ENCODE peak calls at places on chromosomes 6 and 20, in four cellular contexts. One of them, this sample, is unnamed.

GRCh38 chr20:39874049-39874893 is 814.8 kb downstream of the MAFB start:
- DNase-seq in prostate gland: peak
- DNase-seq in gastrocnemius medialis: peak
- DNase-seq in uterus: peak
- DNase-seq in this sample: peak

GRCh38 chr6:30107756-30108155 is 5.1 kb downstream of the TRIM31 start:
- DNase-seq in gastrocnemius medialis: no peak
- DNase-seq in prostate gland: no peak
- DNase-seq in uterus: no peak
- DNase-seq in this sample: no peak

GRCh38 chr6:52389626-52390360 is 27.8 kb downstream of the PAQR8 start:
- DNase-seq in uterus: no peak
- DNase-seq in prostate gland: peak
- DNase-seq in gastrocnemius medialis: no peak
- DNase-seq in this sample: no peak

GRCh38 chr6:90368601-90369000 is 72.0 kb upstream of the BACH2 start:
- DNase-seq in uterus: no peak
- DNase-seq in gastrocnemius medialis: no peak
- DNase-seq in prostate gland: no peak
- DNase-seq in this sample: no peak

GRCh38 chr6:20291764-20292227 is 79.5 kb upstream of the MBOAT1 start:
- DNase-seq in uterus: peak
- DNase-seq in gastrocnemius medialis: peak
- DNase-seq in prostate gland: peak
- DNase-seq in this sample: peak

GRCh38 chr6:131949909-131950766 is 1.0 kb downstream of the CCN2 start:
- DNase-seq in uterus: peak
- DNase-seq in prostate gland: peak
- DNase-seq in gastrocnemius medialis: peak
- DNase-seq in this sample: peak

GRCh38 chr20:32980131-32980941 is 23.9 kb downstream of the SUN5 start:
- DNase-seq in gastrocnemius medialis: no peak
- DNase-seq in uterus: no peak
- DNase-seq in prostate gland: no peak
- DNase-seq in this sample: no peak

GRCh38 chr6:166058064-166058739 is 109.4 kb downstream of the TBXT start:
- DNase-seq in gastrocnemius medialis: no peak
- DNase-seq in uterus: peak
- DNase-seq in prostate gland: no peak
- DNase-seq in this sample: no peak

GRCh38 chr6:56664007-56664406 is 21.3 kb upstream of the DST start:
- DNase-seq in prostate gland: peak
- DNase-seq in uterus: no peak
- DNase-seq in gastrocnemius medialis: no peak
- DNase-seq in this sample: no peak

GRCh38 chr6:110682460-110682853 is 132.8 kb downstream of the CDK19 start:
- DNase-seq in prostate gland: peak
- DNase-seq in gastrocnemius medialis: peak
- DNase-seq in uterus: no peak
- DNase-seq in this sample: peak

GRCh38 chr6:30037182-30037788 is 23.8 kb upstream of the POLR1H start:
- DNase-seq in uterus: no peak
- DNase-seq in prostate gland: no peak
- DNase-seq in gastrocnemius medialis: no peak
- DNase-seq in this sample: no peak

GRCh38 chr6:33694401-33694931 is 17.0 kb downstream of the UQCC2 start:
- DNase-seq in gastrocnemius medialis: no peak
- DNase-seq in prostate gland: no peak
- DNase-seq in uterus: no peak
- DNase-seq in this sample: no peak

GRCh38 chr6:33692078-33692759 is 19.3 kb downstream of the UQCC2 start:
- DNase-seq in gastrocnemius medialis: no peak
- DNase-seq in uterus: no peak
- DNase-seq in prostate gland: no peak
- DNase-seq in this sample: no peak

GRCh38 chr6:33691456-33692077 is 19.9 kb downstream of the UQCC2 start:
- DNase-seq in gastrocnemius medialis: no peak
- DNase-seq in uterus: no peak
- DNase-seq in prostate gland: no peak
- DNase-seq in this sample: no peak

GRCh38 chr6:33693186-33694158 is 18.0 kb downstream of the UQCC2 start:
- DNase-seq in prostate gland: no peak
- DNase-seq in gastrocnemius medialis: no peak
- DNase-seq in uterus: no peak
- DNase-seq in this sample: no peak

DNA sequence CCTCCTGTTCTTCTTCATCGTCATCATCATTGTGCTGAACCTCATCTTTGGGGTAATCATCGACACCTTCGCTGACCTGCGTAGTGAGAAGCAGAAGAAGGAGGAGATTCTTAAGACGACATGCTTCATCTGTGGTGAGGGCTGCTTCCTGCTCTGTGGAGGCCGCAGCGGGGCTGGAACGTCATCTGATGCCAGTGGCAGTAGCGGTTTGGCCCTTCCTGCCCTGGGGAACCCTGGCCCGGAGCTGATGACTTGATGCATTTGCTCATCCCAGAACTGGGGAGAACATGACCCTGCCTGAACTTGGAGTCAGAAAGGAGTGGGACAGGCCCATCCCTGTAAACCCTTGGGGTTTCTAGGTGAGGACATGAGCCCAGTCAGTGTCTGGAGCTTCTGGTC is 18.7 kb downstream of the UQCC2 start:
- DNase-seq in gastrocnemius medialis: no peak
- DNase-seq in prostate gland: no peak
- DNase-seq in uterus: no peak
- DNase-seq in this sample: no peak
- H3K4me3 ChIP-seq in gastrocnemius medialis: no peak
- H3K4me3 ChIP-seq in prostate gland: no peak
- H3K4me3 ChIP-seq in uterus: no peak
- H3K4me3 ChIP-seq in this sample: no peak

GRCh38 chr6:27893836-27894807 is 18.1 kb downstream of the OR2B2 start:
- DNase-seq in prostate gland: peak
- DNase-seq in uterus: peak
- DNase-seq in gastrocnemius medialis: peak
- DNase-seq in this sample: peak

GRCh38 chr6:27896398-27896796 is 15.8 kb downstream of the OR2B2 start:
- DNase-seq in prostate gland: no peak
- DNase-seq in gastrocnemius medialis: no peak
- DNase-seq in uterus: no peak
- DNase-seq in this sample: no peak

GRCh38 chr6:27894839-27895762 is 17.1 kb downstream of the OR2B2 start:
- DNase-seq in prostate gland: peak
- DNase-seq in uterus: peak
- DNase-seq in gastrocnemius medialis: peak
- DNase-seq in this sample: no peak

GRCh38 chr6:27899543-27899942 is 12.7 kb downstream of the OR2B2 start:
- DNase-seq in gastrocnemius medialis: no peak
- DNase-seq in uterus: no peak
- DNase-seq in prostate gland: no peak
- DNase-seq in this sample: no peak

GRCh38 chr6:27897580-27898206 is 14.5 kb downstream of the OR2B2 start:
- DNase-seq in uterus: no peak
- DNase-seq in prostate gland: no peak
- DNase-seq in gastrocnemius medialis: no peak
- DNase-seq in this sample: no peak
- TF ChIP-seq POLR2A in uterus: no peak
- TF ChIP-seq POLR2A in prostate gland: no peak
- TF ChIP-seq POLR2A in gastrocnemius medialis: no peak
- TF ChIP-seq POLR2A in this sample: no peak

GRCh38 chr6:157036245-157036681 is 259.1 kb downstream of the ARID1B start:
- DNase-seq in prostate gland: peak
- DNase-seq in gastrocnemius medialis: no peak
- DNase-seq in uterus: no peak
- DNase-seq in this sample: peak

GRCh38 chr6:157034433-157035230 is 257.5 kb downstream of the ARID1B start:
- DNase-seq in prostate gland: no peak
- DNase-seq in gastrocnemius medialis: no peak
- DNase-seq in uterus: no peak
- DNase-seq in this sample: no peak

GRCh38 chr6:157040191-157040590 is 263.0 kb downstream of the ARID1B start:
- DNase-seq in uterus: no peak
- DNase-seq in gastrocnemius medialis: no peak
- DNase-seq in prostate gland: no peak
- DNase-seq in this sample: no peak

GRCh38 chr6:157035576-157035975 is 258.4 kb downstream of the ARID1B start:
- DNase-seq in uterus: no peak
- DNase-seq in gastrocnemius medialis: no peak
- DNase-seq in prostate gland: no peak
- DNase-seq in this sample: no peak

DNA sequence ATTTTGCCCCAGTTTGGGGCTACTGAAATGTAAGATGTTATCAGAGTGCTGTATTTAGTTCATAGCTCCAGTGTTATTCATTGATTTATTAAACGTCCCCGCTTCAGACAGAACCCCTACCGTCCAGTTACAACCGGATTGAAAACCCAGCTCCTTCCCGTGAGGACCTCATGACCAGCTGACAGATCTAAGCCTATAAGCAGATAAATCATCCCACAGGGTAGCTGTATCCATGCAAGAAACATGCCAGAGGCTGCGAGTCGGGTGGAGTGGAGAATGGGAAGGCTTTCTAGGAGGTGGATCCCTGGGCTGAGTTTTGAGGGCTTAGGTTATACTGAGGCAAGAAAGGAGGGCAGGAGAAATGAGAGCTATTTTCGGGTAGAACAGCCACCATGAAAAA is 260.0 kb downstream of the ARID1B start:
- DNase-seq in prostate gland: no peak
- DNase-seq in uterus: no peak
- DNase-seq in gastrocnemius medialis: no peak
- DNase-seq in this sample: no peak
- H3K4me3 ChIP-seq in prostate gland: no peak
- H3K4me3 ChIP-seq in uterus: no peak
- H3K4me3 ChIP-seq in gastrocnemius medialis: no peak
- H3K4me3 ChIP-seq in this sample: no peak

DNA sequence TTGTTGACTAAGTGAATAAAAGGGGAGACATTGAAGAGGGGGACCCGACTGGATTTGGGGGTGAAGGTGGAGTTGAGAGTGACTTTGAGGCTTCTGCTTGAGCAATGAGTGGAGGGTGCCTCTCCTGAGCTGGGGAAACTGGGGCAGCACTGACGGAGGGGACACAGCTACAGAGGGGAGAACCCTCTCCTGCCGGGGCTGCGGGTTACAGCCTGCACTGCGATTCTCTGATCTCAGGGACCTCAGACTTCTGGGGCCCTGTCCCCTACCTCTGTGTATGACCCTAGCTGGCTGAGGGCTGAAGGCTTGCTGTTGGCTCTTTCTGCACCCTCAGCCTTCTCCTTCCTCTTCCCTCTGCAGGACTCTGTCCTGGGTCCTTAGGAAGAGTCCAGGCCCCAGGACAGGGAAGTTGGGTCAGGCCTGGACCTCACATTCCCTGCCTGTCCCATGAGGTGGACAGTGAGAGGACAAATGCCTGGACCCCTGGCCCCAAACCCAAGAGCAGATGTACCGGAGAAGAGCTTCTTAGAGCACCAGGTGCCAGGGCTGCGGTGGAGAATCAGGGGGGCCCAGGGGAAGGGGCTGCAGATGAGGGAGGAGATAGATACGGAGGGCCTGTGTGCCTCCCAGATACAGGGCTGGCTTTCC is 13.7 kb upstream of the FAM110A start:
- DNase-seq in prostate gland: no peak
- DNase-seq in gastrocnemius medialis: no peak
- DNase-seq in uterus: no peak
- DNase-seq in this sample: no peak
- TF ChIP-seq POLR2A in prostate gland: no peak
- TF ChIP-seq POLR2A in gastrocnemius medialis: no peak
- TF ChIP-seq POLR2A in uterus: no peak
- TF ChIP-seq POLR2A in this sample: no peak

DNA sequence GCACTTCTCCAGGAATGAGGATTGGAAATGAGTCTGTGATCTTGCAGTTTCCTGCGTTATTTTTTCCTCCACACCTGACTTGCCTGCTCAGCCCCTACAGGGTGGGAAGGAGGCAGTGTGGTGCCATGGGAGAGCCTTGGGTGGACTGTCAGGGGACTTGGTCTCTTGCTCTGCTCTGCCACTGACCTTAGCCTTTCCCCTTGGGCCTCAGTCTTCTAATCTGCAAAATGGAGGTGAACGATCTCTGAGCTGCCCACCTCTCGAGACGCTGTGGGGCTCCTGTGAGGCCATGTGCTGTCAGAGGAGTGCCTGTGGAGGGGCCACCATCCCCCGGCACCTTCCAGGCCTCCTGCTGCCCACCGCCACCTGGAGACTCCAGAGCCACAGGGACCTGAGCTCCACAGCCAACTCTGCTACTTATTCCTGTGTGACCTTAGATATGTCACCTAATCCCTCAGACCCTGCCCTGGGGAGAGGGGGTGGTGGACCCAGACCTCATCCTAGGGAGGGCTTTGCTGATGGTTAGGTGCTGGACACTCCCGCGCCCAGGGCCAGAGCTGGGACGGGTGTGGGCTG is 45.8 kb upstream of the MLN start:
- DNase-seq in prostate gland: no peak
- DNase-seq in uterus: no peak
- DNase-seq in gastrocnemius medialis: no peak
- DNase-seq in this sample: no peak
- H3K4me3 ChIP-seq in prostate gland: no peak
- H3K4me3 ChIP-seq in uterus: no peak
- H3K4me3 ChIP-seq in gastrocnemius medialis: no peak
- H3K4me3 ChIP-seq in this sample: no peak

GRCh38 chr6:25363429-25363828 is 84.3 kb downstream of the CARMIL1 start:
- DNase-seq in prostate gland: no peak
- DNase-seq in uterus: no peak
- DNase-seq in gastrocnemius medialis: no peak
- DNase-seq in this sample: no peak
- TF ChIP-seq POLR2A in prostate gland: no peak
- TF ChIP-seq POLR2A in uterus: no peak
- TF ChIP-seq POLR2A in gastrocnemius medialis: no peak
- TF ChIP-seq POLR2A in this sample: no peak

GRCh38 chr6:6875818-6876470 is 231.8 kb upstream of the RREB1 start:
- DNase-seq in uterus: no peak
- DNase-seq in gastrocnemius medialis: no peak
- DNase-seq in prostate gland: no peak
- DNase-seq in this sample: no peak

GRCh38 chr6:6866656-6867390 is 240.9 kb upstream of the RREB1 start:
- DNase-seq in gastrocnemius medialis: no peak
- DNase-seq in prostate gland: no peak
- DNase-seq in uterus: no peak
- DNase-seq in this sample: no peak

GRCh38 chr6:6869084-6869483 is 238.7 kb upstream of the RREB1 start:
- DNase-seq in gastrocnemius medialis: no peak
- DNase-seq in prostate gland: no peak
- DNase-seq in uterus: no peak
- DNase-seq in this sample: no peak

GRCh38 chr6:6872924-6873344 is 234.8 kb upstream of the RREB1 start:
- DNase-seq in gastrocnemius medialis: no peak
- DNase-seq in uterus: no peak
- DNase-seq in prostate gland: no peak
- DNase-seq in this sample: no peak

DNA sequence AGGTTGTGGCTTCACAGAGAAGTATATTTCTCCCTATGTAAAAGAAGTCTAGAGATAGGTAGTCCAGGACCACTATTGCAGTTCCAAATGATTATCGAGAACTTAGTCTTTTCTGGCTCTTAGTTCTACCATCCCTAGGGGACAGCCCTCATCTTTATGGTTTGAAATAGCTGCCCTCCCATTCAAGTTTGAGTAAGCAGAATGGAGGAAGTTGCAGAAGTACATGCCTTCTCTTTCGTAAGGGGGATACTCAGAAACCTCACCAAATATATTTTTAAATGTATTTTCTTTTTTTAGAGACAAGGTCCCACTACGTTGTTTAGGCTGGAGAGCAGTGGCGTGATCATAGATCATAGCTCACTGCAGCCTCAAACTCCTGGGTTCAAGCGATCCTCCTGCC is 236.8 kb upstream of the RREB1 start:
- DNase-seq in prostate gland: no peak
- DNase-seq in uterus: no peak
- DNase-seq in gastrocnemius medialis: no peak
- DNase-seq in this sample: no peak
- H3K4me3 ChIP-seq in prostate gland: no peak
- H3K4me3 ChIP-seq in uterus: no peak
- H3K4me3 ChIP-seq in gastrocnemius medialis: no peak
- H3K4me3 ChIP-seq in this sample: no peak

This sample was measured in breast epithelium.